ENCODE peak calls at places on chromosomes 12 and 14, in five cellular contexts. One of them, this sample, is unnamed.

GRCh38 chr14:100159107-100159864 is at the start of gene DEGS2:
- DNase-seq in PC-3: peak; percentile 56
- DNase-seq in CD8-positive, alpha-beta T cell: peak; percentile 53
- DNase-seq in Caco-2: peak; percentile 67
- DNase-seq in PC-9: no peak
- DNase-seq in this sample: peak; percentile 85

GRCh38 chr12:13547283-13547682 is 350.8 kb downstream of the EMP1 start:
- DNase-seq in PC-3: no peak
- DNase-seq in CD8-positive, alpha-beta T cell: no peak
- DNase-seq in Caco-2: no peak
- DNase-seq in PC-9: no peak
- DNase-seq in this sample: no peak

GRCh38 chr14:76550534-76550933 is 174.6 kb downstream of the ESRRB start:
- DNase-seq in PC-9: no peak
- DNase-seq in Caco-2: no peak
- DNase-seq in PC-3: peak; percentile 10
- DNase-seq in CD8-positive, alpha-beta T cell: no peak
- DNase-seq in this sample: no peak

GRCh38 chr14:103532216-103533136 is 3.5 kb downstream of the TRMT61A start:
- DNase-seq in CD8-positive, alpha-beta T cell: no peak
- DNase-seq in Caco-2: no peak
- DNase-seq in PC-3: no peak
- DNase-seq in PC-9: no peak
- DNase-seq in this sample: no peak

GRCh38 chr12:6154730-6155459 is 30.4 kb upstream of the VWF start:
- DNase-seq in CD8-positive, alpha-beta T cell: no peak
- DNase-seq in Caco-2: no peak
- DNase-seq in PC-9: no peak
- DNase-seq in PC-3: no peak
- DNase-seq in this sample: peak; percentile 35

GRCh38 chr12:101839324-101840283 is 8.8 kb upstream of the GNPTAB start:
- DNase-seq in PC-3: peak; percentile 85
- DNase-seq in Caco-2: peak; percentile 78
- DNase-seq in CD8-positive, alpha-beta T cell: peak; percentile 61
- DNase-seq in PC-9: peak; percentile 46
- DNase-seq in this sample: peak; percentile 78

GRCh38 chr14:103641181-103641580 is 12.2 kb downstream of the KLC1 start:
- DNase-seq in CD8-positive, alpha-beta T cell: no peak
- DNase-seq in PC-3: peak; percentile 64
- DNase-seq in PC-9: no peak
- DNase-seq in Caco-2: no peak
- DNase-seq in this sample: no peak

GRCh38 chr12:25705256-25705655 is 152.2 kb upstream of the LMNTD1 start:
- DNase-seq in Caco-2: no peak
- DNase-seq in CD8-positive, alpha-beta T cell: no peak
- DNase-seq in PC-3: no peak
- DNase-seq in PC-9: no peak
- DNase-seq in this sample: no peak

GRCh38 chr12:107759410-107759809 is 1.5 kb downstream of the PRDM4 start:
- DNase-seq in CD8-positive, alpha-beta T cell: peak; percentile 23
- DNase-seq in PC-3: peak; percentile 92
- DNase-seq in Caco-2: peak; percentile 41
- DNase-seq in PC-9: peak; percentile 13
- DNase-seq in this sample: no peak

GRCh38 chr12:67469666-67470065 is 178.9 kb upstream of the DYRK2 start:
- DNase-seq in PC-3: no peak
- DNase-seq in CD8-positive, alpha-beta T cell: peak; percentile 42
- DNase-seq in Caco-2: no peak
- DNase-seq in PC-9: no peak
- DNase-seq in this sample: no peak

GRCh38 chr14:105155071-105155651 is 13.4 kb downstream of the JAG2 start:
- DNase-seq in CD8-positive, alpha-beta T cell: peak; percentile 16
- DNase-seq in Caco-2: no peak
- DNase-seq in PC-9: no peak
- DNase-seq in PC-3: no peak
- DNase-seq in this sample: no peak

GRCh38 chr14:103910262-103910935 is 17.9 kb upstream of the TDRD9 start:
- DNase-seq in Caco-2: peak; percentile 84
- DNase-seq in PC-9: peak; percentile 93
- DNase-seq in CD8-positive, alpha-beta T cell: peak; percentile 81
- DNase-seq in PC-3: peak; percentile 96
- DNase-seq in this sample: peak; percentile 96

GRCh38 chr12:124512667-124513296 is 54.6 kb downstream of the NCOR2 start:
- DNase-seq in Caco-2: no peak
- DNase-seq in PC-9: peak; percentile 92
- DNase-seq in CD8-positive, alpha-beta T cell: no peak
- DNase-seq in PC-3: peak; percentile 98
- DNase-seq in this sample: peak; percentile 86
- H3K4me3 ChIP-seq in Caco-2: no peak overlapping the region
- H3K4me3 ChIP-seq in PC-9: peak overlapping the region; percentile 39
- H3K4me3 ChIP-seq in CD8-positive, alpha-beta T cell: no peak overlapping the region
- H3K4me3 ChIP-seq in PC-3: peak overlapping the region; percentile 30
- H3K4me3 ChIP-seq in this sample: no peak overlapping the region

GRCh38 chr12:9751204-9752144 is 9.2 kb downstream of the CD69 start:
- DNase-seq in CD8-positive, alpha-beta T cell: peak; percentile 69
- DNase-seq in PC-3: peak; percentile 53
- DNase-seq in PC-9: no peak
- DNase-seq in Caco-2: peak; percentile 26
- DNase-seq in this sample: no peak
- TF ChIP-seq CTCF in CD8-positive, alpha-beta T cell: peak; percentile 48
- TF ChIP-seq CTCF in PC-3: peak; percentile 41
- TF ChIP-seq CTCF in PC-9: peak; percentile 42
- TF ChIP-seq CTCF in Caco-2: peak; percentile 77
- TF ChIP-seq CTCF in this sample: peak; percentile 16

GRCh38 chr12:124533456-124533855 is 34.0 kb downstream of the NCOR2 start:
- DNase-seq in PC-9: no peak
- DNase-seq in Caco-2: no peak
- DNase-seq in CD8-positive, alpha-beta T cell: no peak
- DNase-seq in PC-3: no peak
- DNase-seq in this sample: no peak
- H3K4me1 ChIP-seq in PC-9: peaks cover 18% of the 10 kb centered on the region
- H3K4me1 ChIP-seq in Caco-2: peaks cover 6% of the 10 kb centered on the region
- H3K4me1 ChIP-seq in CD8-positive, alpha-beta T cell: no peaks in the 10 kb centered on the region
- H3K4me1 ChIP-seq in PC-3: no peaks in the 10 kb centered on the region
- H3K4me1 ChIP-seq in this sample: peaks cover 12% of the 10 kb centered on the region

GRCh38 chr12:92136021-92136735 is 9.5 kb downstream of the BTG1 start:
- DNase-seq in Caco-2: no peak
- DNase-seq in PC-9: no peak
- DNase-seq in CD8-positive, alpha-beta T cell: no peak
- DNase-seq in PC-3: no peak
- DNase-seq in this sample: peak; percentile 32

GRCh38 chr12:92134638-92135274 is 10.9 kb downstream of the BTG1 start:
- DNase-seq in PC-9: no peak
- DNase-seq in CD8-positive, alpha-beta T cell: no peak
- DNase-seq in PC-3: peak; percentile 82
- DNase-seq in Caco-2: no peak
- DNase-seq in this sample: no peak

GRCh38 chr12:92132282-92132681 is 13.4 kb downstream of the BTG1 start:
- DNase-seq in PC-9: no peak
- DNase-seq in CD8-positive, alpha-beta T cell: no peak
- DNase-seq in Caco-2: no peak
- DNase-seq in PC-3: no peak
- DNase-seq in this sample: no peak

GRCh38 chr12:92133166-92133565 is 12.5 kb downstream of the BTG1 start:
- DNase-seq in PC-9: no peak
- DNase-seq in Caco-2: no peak
- DNase-seq in CD8-positive, alpha-beta T cell: no peak
- DNase-seq in PC-3: no peak
- DNase-seq in this sample: no peak

DNA sequence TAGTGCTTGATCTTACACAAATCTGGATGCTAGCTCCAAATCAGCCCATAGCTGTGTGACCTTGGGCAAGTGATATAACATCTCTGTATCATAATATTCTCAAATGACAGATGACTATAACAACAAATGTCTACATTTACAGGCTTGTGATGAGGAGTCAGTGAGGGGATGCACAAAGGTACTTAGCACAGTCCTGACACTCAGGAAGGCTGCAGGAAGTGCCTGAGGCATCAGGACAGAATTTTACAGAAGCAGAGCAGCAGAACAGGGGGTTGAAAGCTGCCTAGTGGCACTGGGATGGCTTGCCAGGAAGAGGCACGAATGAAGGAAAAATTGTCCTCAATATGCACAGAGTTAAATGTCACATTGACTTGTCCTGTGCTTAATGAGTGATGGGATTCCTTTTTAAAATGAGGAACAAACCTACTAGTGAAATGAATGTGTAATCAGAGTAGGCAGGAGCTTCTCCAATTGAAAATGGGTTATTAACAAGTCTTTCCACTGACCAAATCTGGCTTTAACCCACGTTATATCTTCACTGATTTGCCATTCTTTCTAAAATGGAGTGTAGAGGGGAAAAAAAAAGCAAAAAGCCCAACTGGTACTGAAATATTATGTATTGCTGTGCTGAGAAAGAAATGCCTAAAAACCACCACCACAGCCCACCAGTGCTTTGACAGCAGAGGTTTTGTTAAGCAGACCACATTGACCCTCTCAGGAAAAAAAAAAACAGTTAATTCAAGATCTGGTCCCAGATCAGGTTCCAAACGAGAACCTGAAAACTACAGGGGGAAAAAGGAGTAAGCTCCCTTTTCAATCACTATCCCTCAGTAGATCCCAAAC is 11.6 kb downstream of the BTG1 start:
- DNase-seq in PC-9: no peak
- DNase-seq in PC-3: peak; percentile 46
- DNase-seq in CD8-positive, alpha-beta T cell: no peak
- DNase-seq in Caco-2: no peak
- DNase-seq in this sample: no peak
- H3K4me3 ChIP-seq in PC-9: no peak overlapping the region
- H3K4me3 ChIP-seq in PC-3: peak overlapping the region; percentile 39
- H3K4me3 ChIP-seq in CD8-positive, alpha-beta T cell: peak overlapping the region; percentile 66
- H3K4me3 ChIP-seq in Caco-2: no peak overlapping the region
- H3K4me3 ChIP-seq in this sample: no peak overlapping the region